ENCODE peak calls at places on chromosomes 13 and 19, in nine cellular contexts. Z is CD8-positive, alpha-beta T cell; H is stimulated activated CD8-positive, alpha-beta memory T cell treated with anti-CD3 and anti-CD28 coated beads, Interleukin-2, amount 100 ng/mL, for 48 hours; Y is activated T-cell treated with anti-CD3 and anti-CD28 coated beads, Interleukin-2, amount 50 U/mL, for 72 hours; C is HEK293T; J is stimulated activated CD4-positive, alpha-beta T cell treated with anti-CD3 and anti-CD28 coated beads, Interleukin-1b, Interleukin-23, amount 100 ng/mL, for 48 hours; P is ACHN; I is NCI-H1694; M is activated CD4-positive, alpha-beta T cell treated with anti-CD3 and anti-CD28 coated beads, Interleukin-2, amount 10 ng/mL, durations not matched to agents 7 days and 5 days. B is an unnamed sample.
A peak's percentile ranks its signal among the peaks of the same experiment; 100 is the strongest.

GRCh38 chr13:96075953-96076543 is 13.9 kb upstream of the HS6ST3 start:
- DNase-seq in Z (no peak), H (no peak), Y (no peak), C (peak; percentile 13), J (no peak), P (peak; percentile 25), I (no peak), M (no peak), B (peak; percentile 29)

GRCh38 chr13:109516196-109516595 is 270.2 kb downstream of the IRS2 start:
- DNase-seq in Z (no peak), H (no peak), Y (no peak), C (no peak), J (no peak), P (no peak), I (no peak), M (no peak), B (no peak)

GRCh38 chr19:7677664-7678311 is 898 bp downstream of the MCEMP1 start:
- DNase-seq in Z (no peak), H (no peak), Y (no peak), C (no peak), J (no peak), P (no peak), I (no peak), M (no peak), B (no peak)

GRCh38 chr13:87259479-87260083 is 411.6 kb upstream of the SLITRK5 start:
- DNase-seq in Z (no peak), H (no peak), Y (no peak), C (peak; percentile 58), J (no peak), P (peak; percentile 42), I (no peak), M (no peak), B (peak; percentile 47)

GRCh38 chr13:114101831-114102520 is 30.4 kb downstream of the RASA3 start:
- DNase-seq in Z (no peak), H (no peak), Y (no peak), C (no peak), J (no peak), P (no peak), I (no peak), M (no peak), B (no peak)

GRCh38 chr19:6925801-6926751 is 38.7 kb downstream of the ADGRE1 start:
- DNase-seq in Z (no peak), H (peak; percentile 12), Y (peak; percentile 23), C (peak; percentile 26), J (peak; percentile 16), P (no peak), I (no peak), M (no peak), B (no peak)

GRCh38 chr13:63190742-63191141 is 1775.1 kb upstream of the PCDH20 start:
- DNase-seq in Z (no peak), H (no peak), Y (no peak), C (no peak), J (no peak), P (peak; percentile 97), I (no peak), M (no peak), B (no peak)

GRCh38 chr13:78589206-78589605 is 14.1 kb downstream of the POU4F1 start:
- DNase-seq in Z (no peak), H (no peak), Y (no peak), C (peak; percentile 81), J (no peak), P (peak; percentile 54), I (no peak), M (no peak), B (no peak)

GRCh38 chr19:1315470-1316166 is 29.9 kb downstream of the EFNA2 start:
- DNase-seq in Z (peak; percentile 12), H (peak; percentile 25), Y (peak; percentile 49), C (peak; percentile 72), J (peak; percentile 16), P (peak; percentile 52), I (no peak), M (peak; percentile 24), B (peak; percentile 92)

B was measured in D341Med.